ENCODE peak calls at places on chromosomes 12 and 14, in eight cellular contexts. One of them, this sample, is unnamed.

GRCh38 chr14:103427485-103428443 is 42.5 kb downstream of the MARK3 start:
- DNase-seq in AG04450: no peak
- DNase-seq in activated CD8-positive, alpha-beta memory T cell treated with anti-CD3 and anti-CD28 coated beads for 48 hours: peak
- DNase-seq in heart right ventricle: peak
- DNase-seq in GM10248: no peak
- DNase-seq in uterus: peak
- DNase-seq in omental fat pad: no peak
- DNase-seq in foreskin fibroblast: peak
- DNase-seq in this sample: peak

GRCh38 chr12:106239241-106239950 is 8.4 kb downstream of the CKAP4 start:
- DNase-seq in GM10248: no peak
- DNase-seq in AG04450: no peak
- DNase-seq in heart right ventricle: no peak
- DNase-seq in omental fat pad: no peak
- DNase-seq in activated CD8-positive, alpha-beta memory T cell treated with anti-CD3 and anti-CD28 coated beads for 48 hours: no peak
- DNase-seq in foreskin fibroblast: no peak
- DNase-seq in uterus: no peak
- DNase-seq in this sample: no peak

GRCh38 chr14:97850886-97851285 is 1053.7 kb downstream of the VRK1 start:
- DNase-seq in uterus: no peak
- DNase-seq in omental fat pad: no peak
- DNase-seq in foreskin fibroblast: no peak
- DNase-seq in heart right ventricle: no peak
- DNase-seq in AG04450: no peak
- DNase-seq in GM10248: no peak
- DNase-seq in activated CD8-positive, alpha-beta memory T cell treated with anti-CD3 and anti-CD28 coated beads for 48 hours: no peak
- DNase-seq in this sample: no peak

GRCh38 chr12:27193854-27194544 is 50.1 kb upstream of the STK38L start:
- DNase-seq in omental fat pad: no peak
- DNase-seq in GM10248: no peak
- DNase-seq in foreskin fibroblast: peak
- DNase-seq in uterus: peak
- DNase-seq in AG04450: no peak
- DNase-seq in activated CD8-positive, alpha-beta memory T cell treated with anti-CD3 and anti-CD28 coated beads for 48 hours: no peak
- DNase-seq in heart right ventricle: peak
- DNase-seq in this sample: peak

GRCh38 chr12:49763006-49763591 is 21.7 kb downstream of the TMBIM6 start:
- DNase-seq in AG04450: no peak
- DNase-seq in uterus: peak
- DNase-seq in omental fat pad: peak
- DNase-seq in foreskin fibroblast: no peak
- DNase-seq in GM10248: peak
- DNase-seq in activated CD8-positive, alpha-beta memory T cell treated with anti-CD3 and anti-CD28 coated beads for 48 hours: peak
- DNase-seq in heart right ventricle: peak
- DNase-seq in this sample: peak

GRCh38 chr14:41403360-41403759 is 203.3 kb upstream of the LRFN5 start:
- DNase-seq in GM10248: no peak
- DNase-seq in activated CD8-positive, alpha-beta memory T cell treated with anti-CD3 and anti-CD28 coated beads for 48 hours: no peak
- DNase-seq in foreskin fibroblast: no peak
- DNase-seq in uterus: no peak
- DNase-seq in omental fat pad: no peak
- DNase-seq in AG04450: no peak
- DNase-seq in heart right ventricle: no peak
- DNase-seq in this sample: no peak

GRCh38 chr12:1815814-1816729 is 4.3 kb upstream of the LRTM2 start:
- DNase-seq in heart right ventricle: no peak
- DNase-seq in uterus: no peak
- DNase-seq in AG04450: no peak
- DNase-seq in foreskin fibroblast: no peak
- DNase-seq in GM10248: no peak
- DNase-seq in omental fat pad: no peak
- DNase-seq in activated CD8-positive, alpha-beta memory T cell treated with anti-CD3 and anti-CD28 coated beads for 48 hours: no peak
- DNase-seq in this sample: no peak

GRCh38 chr12:64456119-64456518 is 4.2 kb downstream of the TBK1 start:
- DNase-seq in foreskin fibroblast: no peak
- DNase-seq in uterus: no peak
- DNase-seq in heart right ventricle: no peak
- DNase-seq in activated CD8-positive, alpha-beta memory T cell treated with anti-CD3 and anti-CD28 coated beads for 48 hours: no peak
- DNase-seq in omental fat pad: no peak
- DNase-seq in GM10248: no peak
- DNase-seq in AG04450: no peak
- DNase-seq in this sample: no peak

GRCh38 chr12:130929363-130929762 is 24.3 kb upstream of the ADGRD1 start:
- DNase-seq in activated CD8-positive, alpha-beta memory T cell treated with anti-CD3 and anti-CD28 coated beads for 48 hours: no peak
- DNase-seq in foreskin fibroblast: no peak
- DNase-seq in uterus: no peak
- DNase-seq in heart right ventricle: no peak
- DNase-seq in GM10248: no peak
- DNase-seq in omental fat pad: no peak
- DNase-seq in AG04450: no peak
- DNase-seq in this sample: peak

GRCh38 chr12:75322464-75322863 is 7.7 kb downstream of the CAPS2 start:
- DNase-seq in activated CD8-positive, alpha-beta memory T cell treated with anti-CD3 and anti-CD28 coated beads for 48 hours: no peak
- DNase-seq in heart right ventricle: no peak
- DNase-seq in foreskin fibroblast: peak
- DNase-seq in AG04450: peak
- DNase-seq in uterus: no peak
- DNase-seq in GM10248: no peak
- DNase-seq in omental fat pad: no peak
- DNase-seq in this sample: peak

GRCh38 chr14:71321556-71322315 is 414.5 kb downstream of the PCNX1 start:
- DNase-seq in omental fat pad: no peak
- DNase-seq in heart right ventricle: no peak
- DNase-seq in foreskin fibroblast: peak
- DNase-seq in uterus: no peak
- DNase-seq in AG04450: no peak
- DNase-seq in GM10248: no peak
- DNase-seq in activated CD8-positive, alpha-beta memory T cell treated with anti-CD3 and anti-CD28 coated beads for 48 hours: no peak
- DNase-seq in this sample: peak

GRCh38 chr12:115354476-115354890 is 670.5 kb upstream of the TBX3 start:
- DNase-seq in uterus: no peak
- DNase-seq in AG04450: no peak
- DNase-seq in activated CD8-positive, alpha-beta memory T cell treated with anti-CD3 and anti-CD28 coated beads for 48 hours: no peak
- DNase-seq in heart right ventricle: no peak
- DNase-seq in omental fat pad: no peak
- DNase-seq in foreskin fibroblast: no peak
- DNase-seq in GM10248: peak
- DNase-seq in this sample: peak

GRCh38 chr14:75558440-75558839 is 20.0 kb upstream of the FLVCR2 start:
- DNase-seq in foreskin fibroblast: no peak
- DNase-seq in omental fat pad: no peak
- DNase-seq in AG04450: no peak
- DNase-seq in activated CD8-positive, alpha-beta memory T cell treated with anti-CD3 and anti-CD28 coated beads for 48 hours: no peak
- DNase-seq in heart right ventricle: no peak
- DNase-seq in uterus: no peak
- DNase-seq in GM10248: no peak
- DNase-seq in this sample: no peak

GRCh38 chr12:94286580-94287244 is 138.3 kb downstream of the PLXNC1 start:
- DNase-seq in heart right ventricle: no peak
- DNase-seq in AG04450: no peak
- DNase-seq in activated CD8-positive, alpha-beta memory T cell treated with anti-CD3 and anti-CD28 coated beads for 48 hours: no peak
- DNase-seq in GM10248: no peak
- DNase-seq in foreskin fibroblast: no peak
- DNase-seq in uterus: no peak
- DNase-seq in omental fat pad: no peak
- DNase-seq in this sample: no peak

GRCh38 chr14:89955022-89955414 is 488 bp upstream of the EFCAB11 start:
- DNase-seq in AG04450: no peak
- DNase-seq in foreskin fibroblast: no peak
- DNase-seq in GM10248: no peak
- DNase-seq in uterus: no peak
- DNase-seq in activated CD8-positive, alpha-beta memory T cell treated with anti-CD3 and anti-CD28 coated beads for 48 hours: no peak
- DNase-seq in omental fat pad: no peak
- DNase-seq in heart right ventricle: no peak
- DNase-seq in this sample: no peak

GRCh38 chr14:49865431-49865859 is 12.9 kb upstream of the NEMF start:
- DNase-seq in uterus: peak
- DNase-seq in AG04450: no peak
- DNase-seq in omental fat pad: peak
- DNase-seq in heart right ventricle: peak
- DNase-seq in GM10248: no peak
- DNase-seq in activated CD8-positive, alpha-beta memory T cell treated with anti-CD3 and anti-CD28 coated beads for 48 hours: peak
- DNase-seq in foreskin fibroblast: peak
- DNase-seq in this sample: peak

GRCh38 chr14:54976316-54976715 is 50.6 kb downstream of the WDHD1 start:
- DNase-seq in AG04450: peak
- DNase-seq in foreskin fibroblast: peak
- DNase-seq in omental fat pad: no peak
- DNase-seq in uterus: no peak
- DNase-seq in activated CD8-positive, alpha-beta memory T cell treated with anti-CD3 and anti-CD28 coated beads for 48 hours: no peak
- DNase-seq in heart right ventricle: no peak
- DNase-seq in GM10248: no peak
- DNase-seq in this sample: peak

GRCh38 chr12:1162083-1162760 is 171.2 kb downstream of the ERC1 start:
- DNase-seq in GM10248: no peak
- DNase-seq in activated CD8-positive, alpha-beta memory T cell treated with anti-CD3 and anti-CD28 coated beads for 48 hours: no peak
- DNase-seq in heart right ventricle: no peak
- DNase-seq in foreskin fibroblast: no peak
- DNase-seq in uterus: no peak
- DNase-seq in AG04450: no peak
- DNase-seq in omental fat pad: no peak
- DNase-seq in this sample: no peak